ENCODE peak calls at places on chromosomes 4 and X, in eight cellular contexts. E is stimulated activated CD4-positive, alpha-beta T cell treated with anti-CD3 and anti-CD28 coated beads, Interleukin-2, amount 100 ng/mL, for 48 hours; W is adipocyte; S is Calu3; G is NCI-H2171 treated with DMSO at 0.1 percent for 48 hours; Q is NCI-H510A; J is DMS79 treated with DMSO at 0.1 percent for 48 hours; B is Peyer's patch. M is an unnamed sample.

GRCh38 chr4:68751138-68751537 is 64.7 kb upstream of the UGT2B10 start:
- DNase-seq in S (no peak), J (no peak), B (no peak), G (no peak), E (no peak), Q (no peak), W (no peak), M (no peak)

GRCh38 chr4:175035907-175036306 is 117.7 kb downstream of the ADAM29 start:
- DNase-seq in Q (no peak), G (no peak), J (no peak), W (peak), E (no peak), B (no peak), S (no peak), M (no peak)

GRCh38 chr4:4427478-4427870 is 40.6 kb downstream of the NSG1 start:
- DNase-seq in Q (no peak), J (peak), W (no peak), B (no peak), E (no peak), S (no peak), G (no peak), M (no peak)

GRCh38 chr4:183241322-183241640 is 78.8 kb downstream of the CLDN22 start:
- DNase-seq in G (no peak), W (peak), E (no peak), S (peak), Q (no peak), J (no peak), B (no peak), M (no peak)

GRCh38 chrX:29285670-29286069 is 698.4 kb downstream of the IL1RAPL1 start:
- DNase-seq in W (no peak), G (no peak), Q (no peak), J (no peak), B (no peak), S (no peak), E (no peak), M (no peak)

GRCh38 chrX:42946544-42947223 is 168.7 kb upstream of the PPP1R2C start:
- DNase-seq in B (no peak), G (no peak), Q (no peak), J (no peak), S (no peak), W (no peak), E (no peak), M (no peak)

GRCh38 chr4:152579916-152580315 is 44.0 kb upstream of the FBXW7 start:
- DNase-seq in W (no peak), J (no peak), E (no peak), Q (no peak), G (no peak), B (no peak), S (no peak), M (no peak)

GRCh38 chr4:71241467-71242401 is 97.1 kb upstream of the SLC4A4 start:
- DNase-seq in Q (peak), B (no peak), J (no peak), W (peak), E (no peak), S (peak), G (peak), M (no peak)

GRCh38 chr4:77820836-77821561 is 1.8 kb upstream of the CNOT6L start:
- DNase-seq in E (no peak), G (peak), Q (no peak), B (no peak), J (no peak), W (peak), S (no peak), M (no peak)

GRCh38 chrX:46837543-46838481 is 969 bp downstream of the RP2 start:
- DNase-seq in B (no peak), G (no peak), E (no peak), J (no peak), Q (no peak), S (no peak), W (peak), M (no peak)

GRCh38 chr4:181684310-181684709 is 558.9 kb upstream of the TENM3 start:
- DNase-seq in S (no peak), J (no peak), Q (no peak), E (no peak), G (no peak), W (peak), B (no peak), M (no peak)

GRCh38 chrX:100048156-100048555 is 361.9 kb downstream of the PCDH19 start:
- DNase-seq in S (no peak), G (no peak), W (no peak), Q (no peak), B (no peak), E (no peak), J (no peak), M (no peak)

GRCh38 chr4:120843840-120844527 is 78.5 kb downstream of the PRDM5 start:
- DNase-seq in B (peak), S (peak), E (no peak), Q (peak), J (no peak), G (peak), W (no peak), M (no peak)

GRCh38 chr4:141802324-141802723 is 165.9 kb downstream of the IL15 start:
- DNase-seq in J (no peak), B (no peak), Q (no peak), S (no peak), E (no peak), G (no peak), W (peak), M (no peak)

GRCh38 chr4:138308421-138308820 is 66.3 kb upstream of the SLC7A11 start:
- DNase-seq in B (no peak), J (no peak), G (no peak), W (peak), E (no peak), Q (no peak), S (no peak), M (no peak)

GRCh38 chr4:54586343-54586953 is 71.3 kb upstream of the KIT start:
- DNase-seq in B (peak), J (peak), E (no peak), W (peak), G (no peak), Q (peak), S (no peak), M (no peak)

M was measured in right atrium auricular region.